ENCODE peak calls at places on chromosomes 16 and 17, in six cellular contexts. S is A549, H is body of pancreas, W is testis, J is IMR-90, F is stomach. Q is an unnamed sample.

GRCh38 chr17:79576333-79576732 is 34.5 kb downstream of the RBFOX3 start:
- DNase-seq in W (no peak), H (no peak), J (no peak), S (no peak), F (no peak), Q (no peak)

GRCh38 chr16:6446370-6446769 is 886.3 kb upstream of the RBFOX1 start:
- DNase-seq in S (no peak), F (no peak), W (no peak), H (no peak), J (no peak), Q (no peak)

GRCh38 chr16:35686595-35686994 is 2227.2 kb downstream of the TP53TG3F start:
- DNase-seq in H (no peak), W (no peak), S (no peak), J (no peak), F (no peak), Q (no peak)

GRCh38 chr17:49438885-49439284 is 24.2 kb upstream of the PHB1 start:
- DNase-seq in J (no peak), S (no peak), F (no peak), H (no peak), W (no peak), Q (no peak)

GRCh38 chr16:89121691-89122321 is 28.2 kb downstream of the ACSF3 start:
- DNase-seq in F (no peak), S (no peak), H (no peak), J (no peak), W (no peak), Q (no peak)

GRCh38 chr16:72474511-72475123 is 302.7 kb upstream of the PMFBP1 start:
- DNase-seq in W (no peak), F (no peak), H (no peak), S (no peak), J (peak; percentile 78), Q (no peak)

GRCh38 chr17:4720787-4721186 is 10.4 kb downstream of the ARRB2 start:
- DNase-seq in S (peak; percentile 81), W (no peak), H (no peak), J (no peak), F (no peak), Q (no peak)

GRCh38 chr17:27497696-27498095 is 41.4 kb downstream of the KSR1 start:
- DNase-seq in W (no peak), J (no peak), F (no peak), S (no peak), H (no peak), Q (no peak)

GRCh38 chr17:1331708-1332107 is 52.2 kb downstream of the TRARG1 start:
- DNase-seq in W (no peak), H (no peak), J (no peak), F (no peak), S (no peak), Q (no peak)

GRCh38 chr17:43467981-43468541 is 15.7 kb upstream of the DHX8 start:
- DNase-seq in S (no peak), W (no peak), J (peak; percentile 85), H (no peak), F (no peak), Q (no peak)

GRCh38 chr16:69762843-69763556 is 868 bp downstream of the WWP2 start:
- DNase-seq in S (peak; percentile 23), W (no peak), H (no peak), J (peak; percentile 49), F (no peak), Q (no peak)

GRCh38 chr17:73393962-73394361 is 82.2 kb upstream of the CDC42EP4 start:
- DNase-seq in S (peak; percentile 29), W (no peak), H (no peak), J (peak; percentile 13), F (no peak), Q (no peak)

GRCh38 chr17:54372071-54372720 is 528.5 kb upstream of the TOM1L1 start:
- DNase-seq in S (no peak), J (no peak), H (no peak), W (no peak), F (no peak), Q (no peak)

GRCh38 chr16:68499011-68499410 is 40.1 kb upstream of the ZFP90 start:
- DNase-seq in S (no peak), F (no peak), H (no peak), J (no peak), W (no peak), Q (no peak)

GRCh38 chr16:4723071-4723767 is 10.9 kb downstream of the ANKS3 start:
- DNase-seq in F (no peak), W (no peak), H (no peak), S (no peak), J (no peak), Q (no peak)

GRCh38 chr17:13749566-13750235 is 148.0 kb upstream of the HS3ST3A1 start:
- DNase-seq in J (no peak), W (no peak), H (no peak), F (no peak), S (no peak), Q (no peak)

GRCh38 chr17:47935961-47936360 is 5.4 kb upstream of the PNPO start:
- DNase-seq in J (peak; percentile 85), H (no peak), W (no peak), S (peak; percentile 81), F (no peak), Q (no peak)

GRCh38 chr17:29216856-29217255 is 29.8 kb upstream of the CRYBA1 start:
- DNase-seq in S (no peak), H (no peak), J (no peak), W (no peak), F (no peak), Q (no peak)

GRCh38 chr16:70348991-70349390 is 2.3 kb downstream of the DDX19A start:
- DNase-seq in S (no peak), J (no peak), W (no peak), H (no peak), F (no peak), Q (no peak)

GRCh38 chr17:76911299-76912007 is 43.2 kb downstream of the MGAT5B start:
- DNase-seq in W (no peak), S (no peak), F (no peak), J (no peak), H (no peak), Q (no peak)

GRCh38 chr17:10550014-10550413 is 556 bp upstream of the MYH2 start:
- DNase-seq in F (no peak), W (no peak), J (no peak), H (no peak), S (no peak), Q (no peak)

GRCh38 chr16:48824271-48824670 is 214.3 kb upstream of the N4BP1 start:
- DNase-seq in W (no peak), F (no peak), S (no peak), H (no peak), J (no peak), Q (no peak)

GRCh38 chr17:7438050-7438614 is 1.2 kb upstream of the FGF11 start:
- DNase-seq in S (no peak), F (peak; percentile 53), W (peak; percentile 72), J (no peak), H (peak; percentile 37), Q (peak; percentile 54)

GRCh38 chr17:78528541-78528940 is 48.7 kb downstream of the DNAH17 start:
- DNase-seq in W (no peak), H (no peak), S (no peak), F (no peak), J (no peak), Q (no peak)

GRCh38 chr16:28320741-28321140 is 28.4 kb downstream of the SBK1 start:
- DNase-seq in W (no peak), H (no peak), J (no peak), S (no peak), F (no peak), Q (no peak)

GRCh38 chr16:346587-346986 is 5.9 kb downstream of the AXIN1 start:
- DNase-seq in S (no peak), W (no peak), J (peak; percentile 68), H (no peak), F (no peak), Q (no peak)

GRCh38 chr17:67568961-67569360 is 148.8 kb upstream of the NOL11 start:
- DNase-seq in S (no peak), H (no peak), F (no peak), J (no peak), W (no peak), Q (no peak)

GRCh38 chr16:31265329-31266245 is 5.8 kb downstream of the ITGAM start:
- DNase-seq in W (no peak), J (peak; percentile 60), F (peak; percentile 30), S (peak; percentile 85), H (peak; percentile 45), Q (no peak)

GRCh38 chr16:89237733-89238132 is 20.2 kb downstream of the ZNF778 start:
- DNase-seq in J (no peak), F (no peak), W (no peak), H (no peak), S (no peak), Q (no peak)

GRCh38 chr16:15790458-15790857 is 66.4 kb downstream of the MYH11 start:
- DNase-seq in F (no peak), H (no peak), S (no peak), W (peak; percentile 65), J (no peak), Q (no peak)

GRCh38 chr16:16045311-16045710 is 95.9 kb downstream of the ABCC1 start:
- DNase-seq in F (no peak), H (no peak), S (no peak), J (no peak), W (no peak), Q (no peak)

DNA sequence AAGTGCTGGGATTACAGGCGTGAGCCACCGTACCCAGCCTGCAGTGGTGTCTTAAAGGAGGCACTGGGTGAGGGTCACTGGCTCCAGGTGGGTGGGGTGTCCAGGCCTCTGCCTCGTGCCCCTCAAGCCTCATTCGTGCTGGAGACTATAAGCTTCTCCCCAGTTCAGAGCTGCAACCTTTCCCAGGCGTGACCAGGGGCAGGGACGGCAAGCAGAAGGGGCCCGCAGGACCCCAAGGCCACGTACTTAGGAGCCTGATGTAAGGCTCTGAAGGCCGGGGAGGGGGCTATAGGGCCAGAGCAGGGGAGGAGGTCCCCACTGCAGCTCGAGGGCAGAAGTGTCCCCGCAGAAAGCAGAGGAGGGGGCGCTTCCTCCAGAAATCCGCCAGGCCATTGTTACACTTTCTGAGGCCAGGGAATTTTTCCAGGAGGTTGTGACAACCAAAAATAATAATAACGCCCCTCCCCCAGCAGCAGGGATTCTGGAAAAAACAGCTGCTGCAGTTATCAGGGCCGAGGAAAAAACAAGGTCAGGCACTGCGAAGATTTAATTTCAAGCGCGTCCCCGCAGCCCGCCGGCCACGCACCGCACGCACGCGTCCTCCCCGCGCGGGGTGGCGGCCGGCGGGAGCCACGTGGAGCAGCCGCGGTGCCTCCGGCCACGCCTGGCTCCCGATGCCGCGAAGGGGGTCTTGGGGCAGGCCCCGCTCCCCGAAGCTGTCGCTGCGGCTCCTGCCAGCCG is 45.7 kb upstream of the SLC38A10 start:
- DNase-seq in J (no peak), H (peak; percentile 60), W (no peak), S (no peak), F (no peak), Q (peak; percentile 65)
- H3K27ac ChIP-seq in J (peak overlapping the region; percentile 100), H (peak overlapping the region; percentile 96), W (peak overlapping the region; percentile 90), S (peak overlapping the region; percentile 96), F (peak overlapping the region; percentile 98), Q (peak overlapping the region; percentile 99)

GRCh38 chr17:55420067-55420775 is 1.4 kb downstream of the MMD start:
- DNase-seq in W (no peak), J (no peak), H (no peak), S (no peak), F (peak; percentile 26), Q (no peak)
- TF ChIP-seq POLR2A in W (no peak), J (no peak), H (no peak), S (no peak), F (no peak), Q (no peak)

GRCh38 chr17:35170968-35171771 is 23.0 kb downstream of the SLC35G3 start:
- DNase-seq in W (no peak), H (peak; percentile 15), F (no peak), S (peak; percentile 37), J (peak; percentile 15), Q (no peak)
- TF ChIP-seq CTCF in W (no peak), H (peak; percentile 11), F (no peak), S (peak; percentile 81), J (peak; percentile 50), Q (no peak)

GRCh38 chr17:30343741-30344140 is 9.9 kb upstream of the TMIGD1 start:
- DNase-seq in J (no peak), W (no peak), S (no peak), F (no peak), H (no peak), Q (no peak)
- H3K27ac ChIP-seq in J (no peak overlapping the region), W (peak overlapping the region; percentile 51), S (peak overlapping the region; percentile 82), F (peak overlapping the region; percentile 80), H (peak overlapping the region; percentile 87), Q (peak overlapping the region; percentile 75)